ENCODE peak calls at places on chromosomes 3 and 15, in six cellular contexts. T, O, H, D, S and Y are unnamed samples.

GRCh38 chr15:31477301-31477700 is 150.7 kb downstream of the KLF13 start:
- DNase-seq in H (no peak), D (no peak), S (no peak), T (no peak), O (peak), Y (no peak)

GRCh38 chr3:117809157-117810081 is 1099.8 kb downstream of the TUSC7 start:
- DNase-seq in D (no peak), H (no peak), T (no peak), O (no peak), S (no peak), Y (no peak)

GRCh38 chr15:32716216-32716959 is 1.4 kb upstream of the GREM1 start:
- DNase-seq in S (no peak), T (no peak), O (no peak), D (no peak), H (no peak), Y (no peak)

GRCh38 chr3:54986294-54986693 is 58.4 kb upstream of the LRTM1 start:
- DNase-seq in O (no peak), D (no peak), S (no peak), T (no peak), H (no peak), Y (no peak)

GRCh38 chr15:90037510-90037860 is 36.4 kb downstream of the ZNF710 start:
- DNase-seq in S (no peak), T (no peak), H (no peak), O (no peak), D (peak), Y (peak)

GRCh38 chr15:28943146-28943545 is 57.4 kb downstream of the APBA2 start:
- DNase-seq in S (no peak), H (no peak), O (peak), D (no peak), T (no peak), Y (no peak)

GRCh38 chr3:32821686-32822296 is 4.0 kb downstream of the TRIM71 start:
- DNase-seq in H (no peak), S (no peak), T (no peak), D (no peak), O (peak), Y (no peak)

GRCh38 chr15:91263632-91264477 is 163.8 kb downstream of the SV2B start:
- DNase-seq in H (no peak), T (no peak), D (peak), O (peak), S (no peak), Y (peak)

GRCh38 chr15:77634266-77634962 is 1.7 kb upstream of the LINGO1 start:
- DNase-seq in T (peak), S (peak), H (peak), O (peak), D (peak), Y (peak)

GRCh38 chr15:80242132-80242769 is 9.8 kb downstream of the CTXND1 start:
- DNase-seq in T (no peak), O (peak), S (peak), D (peak), H (no peak), Y (no peak)

GRCh38 chr3:69197922-69198540 is 75.6 kb upstream of the LMOD3 start:
- DNase-seq in O (no peak), S (no peak), H (no peak), T (peak), D (no peak), Y (no peak)

GRCh38 chr3:130537609-130538304 is 20.8 kb downstream of the COL6A6 start:
- DNase-seq in S (no peak), T (no peak), D (no peak), H (no peak), O (no peak), Y (no peak)

GRCh38 chr3:159059395-159059794 is 257.5 kb downstream of the MFSD1 start:
- DNase-seq in H (no peak), O (no peak), S (no peak), T (no peak), D (no peak), Y (no peak)